ENCODE peak calls at places on chromosomes 12 and 14, in four cellular contexts. D, Q, C and Z are unnamed samples. For H3K9me1, the result is how much of the 10 kb centered on the place peaks cover.

GRCh38 chr12:41924111-41924510 is 220.6 kb downstream of the GXYLT1 start:
- DNase-seq in D (no peak), Q (no peak), C (no peak), Z (no peak)

GRCh38 chr14:97456958-97457357 is 659.8 kb downstream of the VRK1 start:
- DNase-seq in D (no peak), Q (no peak), C (no peak), Z (no peak)

GRCh38 chr12:24778486-24779304 is 170.2 kb downstream of the BCAT1 start:
- DNase-seq in D (peak), Q (peak), C (peak), Z (no peak)

GRCh38 chr12:77058740-77059139 is 6.6 kb downstream of the E2F7 start:
- DNase-seq in D (no peak), Q (peak), C (no peak), Z (no peak)

GRCh38 chr12:42281844-42282243 is 43.8 kb upstream of the YAF2 start:
- DNase-seq in D (no peak), Q (no peak), C (no peak), Z (no peak)

GRCh38 chr14:24895622-24896021 is 154.3 kb downstream of the STXBP6 start:
- DNase-seq in D (no peak), Q (no peak), C (no peak), Z (no peak)

GRCh38 chr12:10182662-10183061 is 3.8 kb downstream of the TMEM52B start:
- DNase-seq in D (no peak), Q (peak), C (no peak), Z (no peak)

GRCh38 chr12:59895161-59895785 is 299.4 kb downstream of the SLC16A7 start:
- DNase-seq in D (no peak), Q (no peak), C (no peak), Z (no peak)

GRCh38 chr14:96660667-96661066 is 136.5 kb upstream of the VRK1 start:
- DNase-seq in D (no peak), Q (no peak), C (no peak), Z (no peak)

GRCh38 chr12:54593135-54593534 is 4.7 kb upstream of the PPP1R1A start:
- DNase-seq in D (no peak), Q (no peak), C (no peak), Z (no peak)

GRCh38 chr12:113129664-113130456 is 5.7 kb downstream of the RASAL1 start:
- DNase-seq in D (no peak), Q (no peak), C (no peak), Z (no peak)

GRCh38 chr12:130948136-130948535 is 5.6 kb upstream of the ADGRD1 start:
- DNase-seq in D (no peak), Q (no peak), C (peak), Z (no peak)

GRCh38 chr14:44626423-44626822 is 119.3 kb upstream of the FSCB start:
- DNase-seq in D (no peak), Q (no peak), C (no peak), Z (no peak)

GRCh38 chr14:92122351-92122677 is 545 bp downstream of the CPSF2 start:
- DNase-seq in D (peak), Q (peak), C (peak), Z (no peak)

GRCh38 chr12:52818376-52818775 is 4.5 kb upstream of the KRT4 start:
- DNase-seq in D (no peak), Q (no peak), C (no peak), Z (no peak)

GRCh38 chr14:36807727-36808126 is 146.1 kb downstream of the PAX9 start:
- DNase-seq in D (no peak), Q (no peak), C (no peak), Z (no peak)

GRCh38 chr12:40622246-40622838 is 69.9 kb upstream of the CNTN1 start:
- DNase-seq in D (peak), Q (peak), C (peak), Z (no peak)

GRCh38 chr14:102929349-102930137 is 7.1 kb downstream of the AMN start:
- DNase-seq in D (no peak), Q (no peak), C (no peak), Z (no peak)

GRCh38 chr14:94481468-94482131 is 5.6 kb upstream of the SERPINA9 start:
- DNase-seq in D (no peak), Q (peak), C (no peak), Z (no peak)
- H2AFZ ChIP-seq in D (no peak), Q (no peak), C (no peak), Z (no peak)

DNA sequence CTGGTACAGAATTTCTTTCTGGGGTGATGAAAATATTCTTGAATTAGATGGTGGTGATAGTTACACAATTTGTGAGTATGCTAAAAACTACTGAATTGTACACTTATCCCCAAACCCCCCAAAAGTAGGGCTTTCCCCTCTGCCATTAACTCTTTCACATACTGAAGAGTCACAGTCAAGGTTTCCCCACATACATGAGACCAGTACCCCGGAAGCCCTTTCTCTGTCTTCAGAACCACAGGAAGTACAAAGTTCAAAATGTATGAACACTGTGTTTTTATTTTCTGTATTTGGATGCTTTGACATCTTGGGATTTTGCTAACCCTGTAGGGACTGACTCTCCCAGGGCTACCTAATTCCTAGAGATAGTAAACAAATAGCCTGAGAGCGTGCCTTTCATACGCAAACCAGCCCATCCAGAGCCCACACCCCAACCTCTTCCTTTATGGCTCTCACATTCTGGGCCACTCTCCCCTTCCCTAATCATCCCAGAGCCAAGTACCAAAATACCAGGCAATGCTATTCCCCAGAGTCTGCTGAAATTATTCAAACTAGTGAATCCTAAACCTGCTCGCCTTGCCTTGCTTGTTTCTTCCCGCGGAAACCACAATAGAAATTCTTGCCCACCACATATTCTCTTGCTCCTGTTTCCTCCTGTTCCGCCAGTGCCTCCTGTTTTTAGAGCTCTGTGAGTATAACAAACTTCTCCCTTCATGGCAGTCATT is 524.7 kb downstream of the FUT8 start:
- DNase-seq in D (no peak), Q (no peak), C (no peak), Z (no peak)
- H3K4me2 ChIP-seq in D (no peak), Q (no peak), C (no peak), Z (no peak)

GRCh38 chr14:101127239-101127638 is 223.7 kb upstream of the RTL1 start:
- DNase-seq in D (no peak), Q (no peak), C (no peak), Z (no peak)
- H3K9me1 ChIP-seq in D (under half), Q (under half), C (under half), Z (under half)

GRCh38 chr14:104049576-104050240 is 35.8 kb upstream of the ASPG start:
- DNase-seq in D (no peak), Q (no peak), C (no peak), Z (no peak)
- H2AFZ ChIP-seq in D (no peak), Q (no peak), C (no peak), Z (no peak)

GRCh38 chr12:1546931-1547640 is 47.3 kb downstream of the FBXL14 start:
- DNase-seq in D (no peak), Q (no peak), C (no peak), Z (no peak)
- H3K4me2 ChIP-seq in D (no peak), Q (no peak), C (no peak), Z (no peak)

GRCh38 chr12:70686299-70686698 is 49.1 kb upstream of the PTPRB start:
- DNase-seq in D (no peak), Q (no peak), C (no peak), Z (no peak)

GRCh38 chr12:70695361-70696023 is 58.3 kb upstream of the PTPRB start:
- DNase-seq in D (peak), Q (no peak), C (peak), Z (no peak)

GRCh38 chr12:70686907-70687306 is 49.7 kb upstream of the PTPRB start:
- DNase-seq in D (no peak), Q (no peak), C (no peak), Z (no peak)

GRCh38 chr12:70692681-70693288 is 55.6 kb upstream of the PTPRB start:
- DNase-seq in D (peak), Q (peak), C (peak), Z (no peak)

GRCh38 chr12:70691018-70691672 is 53.9 kb upstream of the PTPRB start:
- DNase-seq in D (peak), Q (peak), C (no peak), Z (no peak)
- H3K9me1 ChIP-seq in D (under half), Q (under half), C (under half), Z (under half)

DNA sequence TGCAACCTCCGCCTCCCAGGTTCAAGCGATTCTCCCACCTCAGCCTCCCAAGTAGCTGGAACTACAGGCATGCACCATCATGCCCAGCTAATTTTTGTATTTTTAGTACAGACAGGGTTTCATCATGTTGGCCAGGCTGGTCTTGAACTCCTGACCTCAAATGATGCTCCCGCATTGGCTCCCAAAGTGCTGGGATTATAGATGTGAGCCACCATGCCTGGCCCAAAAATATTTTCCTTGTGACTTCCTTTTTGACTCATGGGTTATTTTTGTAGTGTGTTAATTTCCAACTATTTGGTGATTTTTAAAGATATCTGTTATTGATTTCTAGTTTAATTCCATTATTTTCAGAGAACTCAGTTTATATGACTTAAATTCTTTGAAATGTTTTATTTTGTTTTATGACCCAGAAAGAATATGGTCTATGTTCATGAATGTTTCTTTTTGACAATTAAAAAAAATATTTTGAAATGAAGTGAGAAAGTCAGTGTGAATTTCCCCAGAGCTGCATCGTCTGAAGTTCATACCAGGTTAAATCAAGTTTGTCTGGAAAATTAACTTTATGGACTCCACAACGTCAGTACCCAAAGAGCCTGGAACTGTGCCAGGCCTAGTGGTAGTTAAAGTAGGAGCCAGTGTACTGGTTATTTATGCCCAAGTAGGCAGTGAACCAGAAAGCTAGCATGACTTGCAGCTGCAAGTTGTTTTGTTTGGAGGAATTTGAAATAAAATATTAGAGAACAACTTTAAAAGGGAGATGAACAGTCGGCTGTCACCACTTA is 2.8 kb upstream of the CDKL1 start:
- DNase-seq in D (peak), Q (peak), C (no peak), Z (no peak)
- H2AFZ ChIP-seq in D (no peak), Q (no peak), C (no peak), Z (no peak)